ENCODE peak calls at places on chromosome 1, in six cellular contexts. E is mesenchymal stem cell; T is breast epithelium; D is CD8-positive, alpha-beta T cell; I is heart left ventricle; L is thyroid gland. H is an unnamed sample. For H3K4me1, the result is how much of the 10 kb centered on the place peaks cover.

GRCh38 chr1:106746448-106747085 is 309.9 kb upstream of the PRMT6 start:
- DNase-seq in E (no peak), T (no peak), D (no peak), I (no peak), L (no peak), H (peak)

GRCh38 chr1:8009043-8010002 is 16.8 kb downstream of the ERRFI1 start:
- DNase-seq in E (no peak), T (no peak), D (no peak), I (no peak), L (no peak), H (no peak)

GRCh38 chr1:220872296-220872695 is 6.9 kb upstream of the HLX start:
- DNase-seq in E (no peak), T (no peak), D (no peak), I (no peak), L (no peak), H (no peak)

GRCh38 chr1:16630661-16631247 is 17.4 kb upstream of the NBPF1 start:
- DNase-seq in E (no peak), T (peak), D (peak), I (peak), L (no peak), H (no peak)

GRCh38 chr1:167720965-167721616 is 691 bp upstream of the MPZL1 start:
- DNase-seq in E (peak), T (no peak), D (no peak), I (peak), L (no peak), H (peak)

GRCh38 chr1:48776400-48777218 is at the start of gene BEND5:
- DNase-seq in E (no peak), T (peak), D (peak), I (peak), L (peak), H (peak)

GRCh38 chr1:181097242-181097641 is 8.7 kb downstream of the IER5 start:
- DNase-seq in E (peak), T (no peak), D (no peak), I (no peak), L (no peak), H (peak)

GRCh38 chr1:16383917-16384316 is 16.9 kb downstream of the SZRD1 start:
- DNase-seq in E (no peak), T (no peak), D (no peak), I (no peak), L (no peak), H (no peak)

GRCh38 chr1:36160949-36161485 is 5.1 kb downstream of the MAP7D1 start:
- DNase-seq in E (peak), T (peak), D (peak), I (peak), L (peak), H (peak)

GRCh38 chr1:202112864-202113689 is 9.6 kb upstream of the GPR37L1 start:
- DNase-seq in E (peak), T (peak), D (no peak), I (peak), L (peak), H (no peak)

GRCh38 chr1:160942926-160943325 is 11.7 kb downstream of the ITLN2 start:
- DNase-seq in E (peak), T (no peak), D (no peak), I (no peak), L (no peak), H (no peak)

GRCh38 chr1:212754715-212755114 is 36.9 kb downstream of the NSL1 start:
- DNase-seq in E (peak), T (no peak), D (no peak), I (no peak), L (no peak), H (no peak)

GRCh38 chr1:48810740-48811139 is 34.0 kb upstream of the BEND5 start:
- DNase-seq in E (no peak), T (no peak), D (no peak), I (no peak), L (no peak), H (no peak)

GRCh38 chr1:8763888-8764287 is 53.6 kb downstream of the RERE start:
- DNase-seq in E (peak), T (no peak), D (no peak), I (no peak), L (no peak), H (peak)

GRCh38 chr1:164635784-164636729 is 77.1 kb downstream of the PBX1 start:
- DNase-seq in E (no peak), T (no peak), D (no peak), I (no peak), L (no peak), H (no peak)

GRCh38 chr1:47710075-47711071 is 272.5 kb downstream of the FOXD2 start:
- DNase-seq in E (peak), T (no peak), D (peak), I (peak), L (peak), H (peak)
- H3K4me1 ChIP-seq in E (under half), T (under half), D (under half), I (under half), L (under half), H (under half)

GRCh38 chr1:27366113-27366410 is 699 bp downstream of the MAP3K6 start:
- DNase-seq in E (peak), T (peak), D (peak), I (peak), L (peak), H (peak)

GRCh38 chr1:27364696-27365371 is 1.9 kb downstream of the MAP3K6 start:
- DNase-seq in E (no peak), T (no peak), D (no peak), I (no peak), L (no peak), H (no peak)

GRCh38 chr1:27366411-27367159 is at the start of gene MAP3K6:
- DNase-seq in E (peak), T (peak), D (no peak), I (peak), L (peak), H (peak)

GRCh38 chr1:27363766-27364695 is 2.7 kb downstream of the MAP3K6 start:
- DNase-seq in E (no peak), T (no peak), D (no peak), I (no peak), L (no peak), H (no peak)

GRCh38 chr1:27365372-27366112 is 1.2 kb downstream of the MAP3K6 start:
- DNase-seq in E (peak), T (peak), D (peak), I (peak), L (peak), H (peak)
- H3K4me1 ChIP-seq in E (under half), T (under half), D (under half), I (under half), L (under half), H (under half)

DNA sequence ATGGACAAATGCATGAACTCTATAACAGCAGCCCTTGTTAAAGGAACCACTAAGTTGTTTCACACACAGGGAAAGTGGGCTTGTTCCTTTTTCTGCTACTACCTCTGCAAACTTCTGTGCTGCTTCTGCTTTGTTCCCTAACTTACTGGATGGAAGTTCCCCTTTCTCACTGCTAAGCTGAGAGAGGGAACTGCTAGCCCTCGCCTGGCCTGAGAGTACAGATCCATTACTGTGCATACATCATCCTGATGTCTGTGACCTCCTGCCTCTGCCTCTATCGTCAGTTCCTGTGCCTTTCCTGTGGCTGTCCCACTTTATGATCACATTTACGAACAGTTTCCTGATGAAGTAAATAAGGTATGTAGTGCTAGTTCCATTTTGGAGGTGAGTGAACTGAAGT is 3.5 kb downstream of the GNAT2 start:
- DNase-seq in E (peak), T (no peak), D (no peak), I (no peak), L (no peak), H (no peak)
- H3K4me1 ChIP-seq in E (under half), T (under half), D (under half), I (under half), L (under half), H (under half)

DNA sequence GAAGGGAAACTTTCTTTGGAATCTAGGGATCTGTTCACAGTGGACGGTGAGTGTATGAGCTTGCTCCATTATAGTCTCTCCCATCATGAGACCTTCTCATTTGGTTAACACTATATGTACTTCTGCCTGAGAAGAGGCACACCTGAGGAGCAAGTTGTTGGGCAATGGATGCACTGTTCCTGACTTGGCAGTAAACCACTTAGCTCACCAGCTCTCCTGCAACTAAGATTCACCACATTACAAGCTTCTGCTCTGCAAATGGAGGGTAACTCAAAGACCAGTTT is 10.2 kb downstream of the MACF1 start:
- DNase-seq in E (no peak), T (no peak), D (no peak), I (no peak), L (no peak), H (no peak)
- H3K4me1 ChIP-seq in E (under half), T (under half), D (under half), I (half or more), L (under half), H (under half)

DNA sequence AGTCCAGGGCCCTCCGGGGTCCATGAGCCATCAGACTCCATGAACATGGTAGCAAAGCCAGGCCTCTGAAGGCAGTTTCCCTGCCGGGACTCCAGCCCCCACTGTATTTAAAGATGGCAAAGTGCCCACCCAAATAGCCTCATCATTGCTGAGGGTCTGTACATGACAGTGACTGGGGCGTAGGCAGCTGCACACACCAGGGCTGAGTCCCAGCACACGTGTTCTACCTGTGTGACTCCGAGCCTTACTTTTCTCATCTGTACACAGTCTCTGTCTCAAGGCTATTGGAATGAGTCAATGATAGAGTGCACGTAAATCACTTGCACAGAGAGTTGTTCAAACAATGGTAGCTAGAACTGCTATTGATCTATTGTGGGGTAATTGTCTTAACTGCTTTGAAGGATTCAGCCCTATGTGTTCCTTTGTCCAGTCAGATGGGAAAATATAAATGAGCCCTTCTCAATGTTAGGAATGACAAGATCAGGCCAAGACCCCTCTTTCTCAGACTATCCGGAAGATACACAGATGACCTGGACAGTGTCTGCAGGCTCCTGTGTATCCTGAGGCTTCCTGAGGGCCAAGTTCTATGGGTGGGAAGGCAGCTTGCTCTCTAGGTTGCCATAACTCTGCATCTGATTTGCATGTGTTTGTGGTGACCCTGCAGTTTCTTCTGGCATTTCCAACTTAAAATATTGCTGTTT is 48.9 kb downstream of the RASSF5 start:
- DNase-seq in E (no peak), T (no peak), D (peak), I (no peak), L (no peak), H (no peak)
- H3K4me1 ChIP-seq in E (under half), T (under half), D (half or more), I (half or more), L (under half), H (under half)

GRCh38 chr1:203476223-203476622 is 617 bp downstream of the PRELP start:
- DNase-seq in E (no peak), T (no peak), D (no peak), I (no peak), L (no peak), H (no peak)
- H3K4me1 ChIP-seq in E (under half), T (under half), D (under half), I (under half), L (under half), H (under half)

H was measured in SJCRH30.